ENCODE peak calls at places on chromosomes 7 and 10, in seven cellular contexts. V, R, U, L, Q, K and G are unnamed samples.

GRCh38 chr7:120741371-120742042 is 116.4 kb downstream of the TSPAN12 start:
- DNase-seq in R (no peak), U (no peak), V (no peak), L (no peak), Q (no peak), K (no peak), G (no peak)

GRCh38 chr7:30330134-30331111 is 46.0 kb downstream of the ZNRF2 start:
- DNase-seq in K (no peak), U (no peak), L (peak; percentile 25), R (no peak), V (no peak), Q (peak; percentile 49), G (no peak)

GRCh38 chr10:19853839-19854238 is 37.6 kb downstream of the PLXDC2 start:
- DNase-seq in Q (no peak), L (no peak), U (no peak), V (no peak), R (no peak), K (no peak), G (no peak)

GRCh38 chr7:100951888-100952560 is 2.7 kb downstream of the MUC3A start:
- DNase-seq in K (no peak), V (no peak), Q (no peak), L (no peak), R (no peak), U (no peak), G (no peak)

GRCh38 chr10:22611425-22612111 is 102.8 kb downstream of the PIP4K2A start:
- DNase-seq in U (no peak), L (no peak), K (no peak), R (no peak), V (no peak), Q (peak; percentile 80), G (no peak)

GRCh38 chr7:142188846-142189245 is 69.0 kb downstream of the PRSS58 start:
- DNase-seq in R (no peak), V (no peak), K (no peak), U (peak; percentile 54), Q (no peak), L (no peak), G (no peak)

GRCh38 chr7:23235688-23236280 is 10.8 kb upstream of the GPNMB start:
- DNase-seq in R (peak; percentile 88), V (no peak), L (peak; percentile 35), U (peak; percentile 11), Q (peak; percentile 57), K (no peak), G (peak; percentile 61)

GRCh38 chr7:45311597-45311996 is 154.0 kb downstream of the RAMP3 start:
- DNase-seq in Q (no peak), U (no peak), L (no peak), R (no peak), K (no peak), V (no peak), G (no peak)

GRCh38 chr7:29606287-29606721 is 42.7 kb downstream of the PRR15 start:
- DNase-seq in Q (peak; percentile 83), R (no peak), V (no peak), U (peak; percentile 65), L (no peak), K (no peak), G (peak; percentile 64)

GRCh38 chr7:26704786-26705185 is 159.6 kb downstream of the SKAP2 start:
- DNase-seq in K (no peak), U (no peak), Q (no peak), R (no peak), V (peak; percentile 16), L (peak; percentile 58), G (no peak)

GRCh38 chr7:6057316-6058128 is 26.3 kb downstream of the ANKRD61 start:
- DNase-seq in V (no peak), U (no peak), L (no peak), K (no peak), Q (no peak), R (no peak), G (no peak)

DNA sequence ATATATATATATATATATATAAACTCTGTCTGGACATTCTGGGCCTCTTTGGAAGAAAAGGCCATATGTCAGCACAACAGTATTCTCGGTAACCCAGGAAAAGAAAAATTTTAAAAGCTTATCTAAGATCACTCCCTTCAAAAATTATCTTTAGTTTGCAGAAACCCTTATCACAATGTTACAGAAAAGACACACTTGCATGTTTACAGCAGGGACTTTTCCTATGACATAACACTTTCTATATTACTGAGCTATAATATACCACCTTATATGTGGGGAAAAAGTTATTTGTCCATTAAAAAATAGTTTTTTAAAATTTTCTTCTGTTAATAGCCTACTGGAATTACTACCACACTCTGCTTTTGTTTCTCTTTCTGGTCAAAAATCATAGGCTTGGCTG is 25.4 kb downstream of the ANKRD61 start:
- DNase-seq in L (no peak), V (no peak), U (no peak), Q (no peak), R (no peak), K (no peak), G (no peak)
- TF ChIP-seq POLR2A in L (no peak), V (no peak), U (no peak), Q (no peak), R (no peak), K (no peak), G (no peak)

DNA sequence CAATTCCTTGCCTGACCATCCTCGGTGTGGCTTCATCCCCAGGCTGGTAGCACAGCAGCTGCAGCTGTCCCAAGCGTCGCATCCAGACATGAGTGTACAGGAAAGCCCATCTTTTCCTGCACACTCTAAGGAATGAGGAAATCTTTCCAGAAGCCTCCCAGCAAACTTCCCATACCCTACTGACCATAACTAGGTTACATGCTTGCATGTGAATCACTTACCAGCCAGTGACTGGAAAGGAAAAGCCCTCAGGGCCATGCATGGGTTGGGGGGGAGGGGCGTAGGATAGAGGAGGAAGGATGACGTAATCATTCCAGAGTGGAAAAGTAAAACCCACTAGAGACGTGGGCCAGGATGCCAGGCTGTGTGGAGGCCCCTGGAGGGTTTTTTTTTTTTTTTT is 18.9 kb upstream of the ZNF212 start:
- DNase-seq in V (no peak), U (no peak), K (no peak), R (no peak), Q (no peak), L (peak; percentile 75), G (peak; percentile 74)
- TF ChIP-seq POLR2A in V (no peak), U (no peak), K (no peak), R (no peak), Q (no peak), L (no peak), G (no peak)

GRCh38 chr7:140231779-140232491 is 55.2 kb upstream of the KDM7A start:
- DNase-seq in R (peak; percentile 79), U (no peak), V (no peak), Q (peak; percentile 74), K (no peak), L (no peak), G (no peak)

GRCh38 chr7:140230862-140231778 is 54.3 kb upstream of the KDM7A start:
- DNase-seq in R (peak; percentile 53), Q (peak; percentile 87), L (peak; percentile 39), V (no peak), K (peak; percentile 52), U (peak; percentile 44), G (no peak)

GRCh38 chr7:140230517-140230861 is 53.7 kb upstream of the KDM7A start:
- DNase-seq in R (peak; percentile 26), K (no peak), U (no peak), Q (peak; percentile 89), V (no peak), L (no peak), G (no peak)

GRCh38 chr7:140229101-140229525 is 52.3 kb upstream of the KDM7A start:
- DNase-seq in V (no peak), R (no peak), K (no peak), L (no peak), Q (no peak), U (no peak), G (no peak)

DNA sequence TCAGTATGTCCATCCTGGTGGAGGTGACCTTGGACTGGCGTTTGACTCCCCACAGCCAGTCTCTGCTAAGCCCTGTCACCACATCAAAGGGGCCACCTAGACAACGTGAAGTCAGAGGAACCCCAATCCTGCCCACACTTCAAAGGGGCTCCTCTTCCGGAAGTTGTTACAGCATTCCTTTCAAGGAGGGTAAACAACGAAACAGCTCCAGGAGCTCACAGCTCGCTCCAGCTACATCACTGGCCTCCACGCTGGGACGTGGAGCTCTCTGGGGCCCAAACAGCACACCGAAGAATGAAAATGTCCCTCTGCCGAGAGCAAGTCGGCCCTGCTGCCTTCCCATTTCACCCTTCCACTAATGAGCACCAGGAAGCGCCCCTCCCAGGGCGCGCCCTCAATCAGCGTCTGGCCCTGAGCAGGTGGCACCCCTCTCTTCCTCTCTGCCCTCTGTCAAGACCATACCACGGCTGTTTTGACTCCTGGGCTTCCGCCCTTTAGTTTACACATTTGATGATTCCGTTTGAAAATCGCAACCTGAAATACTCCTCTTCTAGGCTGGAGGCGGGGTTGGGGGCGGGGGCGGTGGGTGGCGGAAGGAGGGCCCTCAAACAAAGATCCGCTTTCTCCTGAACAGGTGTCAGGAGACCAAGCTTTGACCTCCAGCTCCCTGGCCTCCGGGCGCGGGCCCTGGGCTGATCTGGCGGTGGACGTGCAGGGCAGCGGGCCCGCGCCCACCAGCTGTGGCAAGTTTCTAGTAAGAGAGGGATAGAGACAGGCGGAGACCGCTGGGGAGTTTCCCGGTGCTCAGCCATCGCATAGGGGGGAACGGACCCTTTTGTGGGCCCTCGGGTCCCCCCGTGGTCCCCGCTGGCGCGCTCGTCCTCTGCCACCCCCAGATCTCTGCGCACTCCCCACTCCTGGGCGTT is 53.1 kb upstream of the KDM7A start:
- DNase-seq in V (no peak), R (no peak), U (no peak), K (no peak), L (no peak), Q (peak; percentile 93), G (no peak)
- TF ChIP-seq POLR2A in V (no peak), R (no peak), U (no peak), K (no peak), L (no peak), Q (no peak), G (no peak)

GRCh38 chr7:127588019-127588696 is at the start of gene ARF5:
- DNase-seq in U (peak; percentile 74), Q (peak; percentile 94), L (peak; percentile 72), R (peak; percentile 86), K (peak; percentile 93), V (peak; percentile 95), G (peak; percentile 93)
- TF ChIP-seq POLR2A in U (peak; percentile 69), Q (peak; percentile 66), L (peak; percentile 62), R (peak; percentile 64), K (peak; percentile 47), V (peak; percentile 57), G (peak; percentile 73)

DNA sequence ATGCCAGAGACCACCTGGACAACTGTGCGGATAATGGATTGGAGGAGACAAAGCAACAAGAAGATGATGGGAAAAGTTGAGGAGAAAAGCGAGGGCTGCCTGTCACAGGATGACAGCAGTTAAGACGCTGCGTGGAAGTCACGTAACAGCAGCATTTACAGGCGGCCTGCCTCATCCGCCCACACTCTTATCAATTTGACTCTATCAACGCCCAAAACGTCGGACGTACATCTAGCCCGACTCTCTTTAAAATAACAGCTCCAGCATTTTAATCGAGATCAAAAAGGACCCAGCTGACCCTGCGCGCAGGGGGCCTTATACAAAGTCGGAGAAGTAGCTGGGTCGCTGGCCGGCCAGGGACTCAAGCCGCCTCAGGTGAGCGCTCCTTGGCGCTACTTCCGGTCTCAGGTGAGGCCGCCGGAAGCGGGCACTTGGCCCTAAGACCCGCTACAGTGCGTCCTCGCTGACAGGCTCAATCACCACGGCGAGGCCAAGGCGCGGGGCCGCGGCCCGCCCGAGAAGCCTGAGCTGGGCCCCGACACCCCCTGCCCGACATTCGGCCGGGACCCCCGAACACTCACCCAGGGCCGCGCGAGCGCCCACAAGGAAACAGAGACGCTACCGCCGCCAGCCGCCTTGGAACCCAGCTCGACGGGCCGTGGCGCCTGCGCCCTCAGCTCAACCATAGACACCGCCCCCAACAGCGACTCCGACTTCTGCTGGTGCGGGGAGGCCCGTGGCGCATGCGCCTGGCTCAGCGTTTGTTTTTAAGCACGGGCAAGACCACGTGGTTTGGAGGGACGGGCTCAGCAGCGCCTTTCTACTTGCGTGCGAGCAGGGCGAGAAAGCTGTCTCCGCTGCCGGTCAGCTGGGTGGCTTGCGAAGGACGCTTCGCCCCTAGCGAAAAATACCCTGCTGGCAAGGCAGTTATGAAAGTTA is at the start of gene ERCC6:
- DNase-seq in V (peak; percentile 97), K (peak; percentile 97), U (peak; percentile 98), L (peak; percentile 98), Q (peak; percentile 99), R (peak; percentile 97), G (peak; percentile 92)
- TF ChIP-seq POLR2A in V (peak; percentile 43), K (peak; percentile 88), U (peak; percentile 76), L (peak; percentile 84), Q (peak; percentile 68), R (peak; percentile 81), G (peak; percentile 75)